ENCODE peak calls at places on chromosomes 13 and 19, in six cellular contexts. G is astrocyte, X is mammary epithelial cell, Y is GM23248, S is HepG2, N is HCT116. L is an unnamed sample. For H3K9me3, the result is how much of the 10 kb centered on the place peaks cover.

GRCh38 chr13:24218977-24219376 is 58.5 kb downstream of the SPATA13 start:
- DNase-seq in Y (no peak), X (no peak), N (no peak), S (no peak), G (peak), L (no peak)

GRCh38 chr13:26600345-26600761 is 42.9 kb downstream of the WASF3 start:
- DNase-seq in Y (peak), S (no peak), N (no peak), X (no peak), G (peak), L (no peak)

GRCh38 chr13:86403213-86403612 is 604.0 kb upstream of the SLITRK6 start:
- DNase-seq in G (no peak), Y (no peak), N (no peak), S (no peak), X (no peak), L (no peak)

GRCh38 chr13:48731957-48732569 is 78.3 kb downstream of the CYSLTR2 start:
- DNase-seq in S (peak), X (peak), G (no peak), N (peak), Y (peak), L (no peak)

GRCh38 chr19:30036154-30037129 is 94.4 kb downstream of the URI1 start:
- DNase-seq in N (no peak), X (peak), G (peak), S (no peak), Y (peak), L (no peak)

GRCh38 chr19:3409346-3410064 is 43.1 kb downstream of the NFIC start:
- DNase-seq in G (no peak), S (peak), X (no peak), N (no peak), Y (peak), L (no peak)

GRCh38 chr19:39539165-39539518 is 819 bp downstream of the EID2 start:
- DNase-seq in S (peak), G (peak), N (no peak), X (peak), Y (no peak), L (no peak)

GRCh38 chr19:15443838-15444237 is 5.9 kb downstream of the WIZ start:
- DNase-seq in N (no peak), G (no peak), Y (no peak), X (no peak), S (no peak), L (no peak)

GRCh38 chr13:113802090-113802531 is 43.1 kb downstream of the TMEM255B start:
- DNase-seq in N (no peak), G (peak), S (peak), Y (peak), X (peak), L (no peak)

GRCh38 chr19:13839193-13839937 is 37.6 kb upstream of the NANOS3 start:
- DNase-seq in Y (peak), G (peak), X (peak), N (no peak), S (no peak), L (no peak)

GRCh38 chr19:7489609-7490044 is 792 bp upstream of the PEX11G start:
- DNase-seq in G (no peak), N (no peak), Y (no peak), S (no peak), X (no peak), L (no peak)

GRCh38 chr13:20127563-20128458 is 33.0 kb downstream of the GJA3 start:
- DNase-seq in N (no peak), S (peak), Y (peak), G (peak), X (peak), L (no peak)

GRCh38 chr19:55563261-55563690 is 17.4 kb downstream of the ZNF579 start:
- DNase-seq in G (peak), N (no peak), S (no peak), X (no peak), Y (peak), L (no peak)

GRCh38 chr19:35495107-35496064 is 5.1 kb upstream of the KRTDAP start:
- DNase-seq in G (peak), N (peak), X (peak), Y (peak), S (peak), L (no peak)

GRCh38 chr13:112724788-112725345 is 35.0 kb downstream of the ATP11A start:
- DNase-seq in N (no peak), S (no peak), Y (no peak), G (no peak), X (no peak), L (no peak)

DNA sequence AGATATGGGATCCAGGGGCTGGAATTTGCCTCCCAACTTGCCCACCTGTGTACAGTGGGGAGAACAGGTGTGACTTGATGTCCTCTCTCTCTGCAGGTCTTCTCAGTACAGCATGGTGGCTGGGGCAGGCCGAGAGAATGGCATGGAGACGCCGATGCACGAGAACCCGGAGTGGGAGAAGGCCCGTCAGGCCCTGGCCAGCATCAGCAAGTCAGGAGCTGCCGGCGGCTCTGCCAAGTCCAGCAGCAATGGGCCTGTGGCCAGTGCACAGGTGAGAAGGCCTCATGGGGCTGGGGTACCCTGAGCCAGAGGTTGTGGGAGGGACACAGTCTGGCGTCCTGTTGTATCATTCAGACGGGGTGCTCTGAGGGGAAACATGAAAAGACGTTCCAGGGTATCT is 3.0 kb downstream of the LENG8 start:
- DNase-seq in Y (no peak), G (no peak), S (no peak), X (no peak), N (no peak), L (no peak)
- H3K4me3 ChIP-seq in Y (no peak), G (no peak), S (no peak), X (no peak), N (no peak), L (no peak)

GRCh38 chr13:111323549-111323948 is 3.1 kb downstream of the TEX29 start:
- DNase-seq in X (no peak), G (no peak), N (no peak), S (no peak), Y (no peak), L (no peak)
- H3K9me3 ChIP-seq in X (under half), G (under half), N (under half), S (under half), Y (under half), L (under half)

GRCh38 chr19:679418-680286 is 3.5 kb downstream of the FSTL3 start:
- DNase-seq in G (peak), S (no peak), X (peak), N (no peak), Y (peak), L (no peak)
- TF ChIP-seq EZH2 in G (no peak), S (no peak), X (no peak), N (no peak), Y (no peak), L (no peak)

DNA sequence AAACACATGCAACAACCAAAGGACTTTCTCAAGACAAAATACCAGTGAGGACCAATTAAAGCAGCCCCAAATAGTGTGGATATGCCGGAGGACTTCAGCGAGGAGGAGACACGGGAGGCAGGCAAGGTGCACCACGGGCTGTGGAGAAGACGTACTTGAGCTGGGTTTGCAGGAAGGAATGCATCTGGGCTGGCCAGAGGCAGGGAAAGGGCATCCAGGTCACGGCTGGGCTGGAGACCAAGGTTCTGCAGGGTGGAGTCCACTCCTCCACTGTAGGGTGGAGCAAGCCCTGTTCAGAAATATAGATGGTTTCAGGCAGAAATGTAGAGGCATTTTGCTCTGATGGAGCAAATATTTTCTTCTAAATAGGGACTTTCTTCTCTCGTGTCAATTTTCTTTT is 36.6 kb upstream of the MEDAG start:
- DNase-seq in G (peak), X (no peak), S (no peak), Y (peak), N (no peak), L (no peak)
- H3K4me3 ChIP-seq in G (no peak), X (no peak), S (no peak), Y (peak), N (no peak), L (peak)

DNA sequence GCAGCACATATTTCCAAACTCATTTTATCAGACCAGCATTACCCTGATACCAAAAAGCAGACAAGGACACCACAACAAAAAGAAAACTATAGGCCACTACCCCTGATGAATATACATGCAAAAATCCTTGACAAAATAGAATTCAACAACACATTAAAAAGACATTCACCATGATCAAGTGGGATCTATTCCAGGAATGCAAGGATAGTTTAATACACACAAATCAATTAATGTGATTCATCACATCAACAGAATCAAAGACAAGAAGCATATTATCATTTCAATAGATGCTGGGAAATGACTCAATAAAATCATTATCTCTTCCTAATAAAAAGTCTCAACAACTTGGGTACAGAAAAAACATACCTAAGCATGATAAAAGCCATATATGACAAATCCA is 11.2 kb downstream of the ZNF347 start:
- DNase-seq in S (no peak), G (no peak), N (no peak), X (no peak), Y (no peak), L (no peak)
- H3K9me3 ChIP-seq in S (half or more), G (under half), N (under half), X (under half), Y (under half), L (under half)

DNA sequence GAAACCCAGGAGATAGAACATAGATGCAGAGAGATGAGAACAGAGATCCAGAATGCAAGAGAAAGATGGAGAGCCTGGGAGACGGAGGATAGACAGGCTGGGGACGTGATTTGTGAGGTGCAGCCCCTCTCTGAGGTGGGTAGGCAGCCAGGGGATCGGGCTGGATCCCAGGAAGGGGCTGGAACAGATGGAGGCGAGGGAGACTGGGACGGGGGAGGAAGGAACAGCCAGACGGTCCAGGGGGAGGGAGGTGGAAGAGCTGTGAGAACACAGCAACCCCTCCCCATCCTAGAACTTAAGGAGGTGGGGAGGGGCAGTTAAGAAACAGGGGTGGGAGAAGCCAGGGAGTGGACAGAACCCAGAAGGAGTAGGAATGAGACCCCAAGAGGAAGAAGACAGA is 3.1 kb downstream of the SLC17A7 start:
- DNase-seq in Y (no peak), N (no peak), X (no peak), G (no peak), S (no peak), L (no peak)
- TF ChIP-seq EZH2 in Y (peak), N (no peak), X (no peak), G (peak), S (no peak), L (no peak)

DNA sequence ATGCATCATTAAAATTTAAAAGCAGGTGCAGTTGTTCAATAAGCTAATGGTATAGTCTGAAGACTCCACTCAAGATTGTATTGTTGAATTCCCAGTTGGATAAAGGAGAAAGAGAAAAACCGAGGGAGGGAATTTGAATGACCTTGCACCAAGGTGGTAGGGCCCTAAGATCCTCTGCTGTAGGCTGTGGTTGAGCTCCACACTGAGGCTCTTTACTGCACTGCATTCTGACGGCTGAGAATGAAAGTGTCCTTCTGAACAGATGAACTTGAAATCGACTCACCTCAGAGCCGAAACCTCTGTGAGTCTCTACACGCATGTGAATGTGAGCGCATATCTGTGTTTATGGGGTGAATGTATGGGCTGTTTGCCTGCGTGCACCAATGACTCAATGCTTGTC is 388.9 kb upstream of the DACH1 start:
- DNase-seq in X (peak), G (peak), S (peak), N (peak), Y (no peak), L (no peak)
- H3K4me3 ChIP-seq in X (no peak), G (peak), S (no peak), N (no peak), Y (no peak), L (no peak)